ENCODE peak calls at places on chromosomes 4 and X, in four cellular contexts. S is K562, U is HepG2, L is H1. G is an unnamed sample.

GRCh38 chrX:43661521-43662240 is 5.6 kb downstream of the MAOA start:
- DNase-seq in L (no peak), S (no peak), U (no peak), G (no peak)

GRCh38 chr4:141352775-141353544 is 132.3 kb downstream of the ZNF330 start:
- DNase-seq in U (no peak), L (no peak), S (peak; percentile 32), G (no peak)

GRCh38 chrX:136635235-136635634 is 12.7 kb upstream of the CD40LG start:
- DNase-seq in L (no peak), S (no peak), U (no peak), G (peak; percentile 51)

GRCh38 chr4:129364747-129365452 is 268.9 kb downstream of the C4orf33 start:
- DNase-seq in U (no peak), S (no peak), L (no peak), G (no peak)

GRCh38 chrX:69123481-69123880 is 41.8 kb downstream of the PJA1 start:
- DNase-seq in U (no peak), S (no peak), L (no peak), G (no peak)

GRCh38 chr4:75891611-75892010 is 10.6 kb downstream of the PPEF2 start:
- DNase-seq in U (no peak), S (no peak), L (no peak), G (no peak)

GRCh38 chr4:187608001-187608421 is 387.6 kb upstream of the ZFP42 start:
- DNase-seq in S (no peak), U (no peak), L (no peak), G (no peak)

GRCh38 chr4:167233523-167234387 is 539 bp downstream of the SPOCK3 start:
- DNase-seq in L (no peak), S (no peak), U (no peak), G (no peak)

GRCh38 chrX:23803931-23804381 is 21.0 kb downstream of the SAT1 start:
- DNase-seq in L (no peak), S (no peak), U (peak; percentile 70), G (no peak)

GRCh38 chr4:159281781-159282180 is 178.9 kb downstream of the RAPGEF2 start:
- DNase-seq in L (no peak), S (no peak), U (no peak), G (no peak)

GRCh38 chrX:115023139-115023538 is 5.7 kb upstream of the IL13RA2 start:
- DNase-seq in S (peak; percentile 13), L (no peak), U (no peak), G (no peak)

GRCh38 chrX:46796574-46797191 is 37.8 kb upstream of the SLC9A7 start:
- DNase-seq in L (no peak), U (peak; percentile 54), S (peak; percentile 58), G (no peak)

GRCh38 chr4:128823025-128823661 is 13.6 kb downstream of the JADE1 start:
- DNase-seq in U (no peak), L (no peak), S (no peak), G (no peak)

GRCh38 chrX:31099536-31100090 is 27.8 kb upstream of the FTHL17 start:
- DNase-seq in L (no peak), U (no peak), S (no peak), G (peak; percentile 77)

GRCh38 chrX:136773649-136774048 is 7.1 kb downstream of the ARHGEF6 start:
- DNase-seq in U (no peak), S (no peak), L (no peak), G (no peak)

GRCh38 chr4:955161-955921 is 18.0 kb downstream of the DGKQ start:
- DNase-seq in U (no peak), S (no peak), L (no peak), G (no peak)

GRCh38 chr4:168551945-168552695 is 55.3 kb downstream of the PALLD start:
- DNase-seq in S (peak; percentile 16), L (no peak), U (peak; percentile 2), G (no peak)

GRCh38 chr4:93788712-93789111 is 39.8 kb upstream of the ATOH1 start:
- DNase-seq in S (peak; percentile 8), U (peak; percentile 7), L (no peak), G (no peak)

GRCh38 chr4:5710962-5711478 is at the start of gene EVC:
- DNase-seq in U (peak; percentile 54), L (no peak), S (peak; percentile 73), G (no peak)

GRCh38 chr4:160403066-160403465 is 1300.2 kb downstream of the RAPGEF2 start:
- DNase-seq in L (no peak), U (no peak), S (no peak), G (no peak)
- TF ChIP-seq BRCA1 in L (no peak), U (no peak), S (no peak), G (no peak)

DNA sequence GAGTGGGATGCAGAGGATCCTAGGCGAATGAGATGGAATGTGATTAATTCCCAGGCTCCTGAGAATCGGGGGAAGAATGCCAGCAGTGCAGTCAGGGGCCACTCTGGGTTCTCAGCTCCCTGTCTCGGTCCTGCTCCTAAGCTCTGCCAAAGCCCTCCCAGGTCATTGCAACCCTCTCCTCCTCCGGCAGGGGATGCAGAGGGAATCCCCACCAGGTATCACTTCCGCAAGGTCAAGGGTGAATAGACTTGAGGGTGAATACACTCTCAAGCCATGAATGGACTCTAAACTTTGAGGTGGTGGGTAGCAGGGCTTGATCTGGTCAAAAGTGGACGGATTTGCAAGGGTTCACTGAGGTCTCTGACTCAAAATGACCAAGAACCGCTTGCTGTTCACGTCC is 139.3 kb upstream of the MXRA5 start:
- DNase-seq in L (no peak), U (no peak), S (no peak), G (no peak)
- H2AFZ ChIP-seq in L (no peak overlapping the region), U (no peak overlapping the region), S (no peak overlapping the region), G (no peak overlapping the region)

DNA sequence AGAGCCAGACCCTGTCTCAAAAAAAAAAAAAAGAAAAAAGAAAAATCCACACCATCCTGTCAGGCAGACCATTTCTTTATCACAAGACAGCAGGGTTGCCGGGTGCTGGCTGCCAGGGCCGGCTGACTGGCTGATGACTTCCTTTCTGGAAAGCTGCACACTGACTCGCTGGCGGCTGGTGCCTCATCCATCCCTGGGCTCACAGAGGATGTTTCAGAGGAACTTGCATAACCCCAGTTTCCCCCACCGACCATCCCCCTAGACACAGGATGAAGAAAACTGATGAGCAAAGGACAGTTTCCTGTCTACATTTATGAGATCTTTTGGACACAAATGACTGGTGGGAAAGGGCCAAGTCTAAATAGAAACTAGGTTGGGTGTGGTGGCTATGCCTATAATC is 14.1 kb downstream of the HPSE start:
- DNase-seq in L (no peak), U (no peak), S (no peak), G (no peak)
- TF ChIP-seq BRCA1 in L (no peak), U (no peak), S (no peak), G (no peak)

DNA sequence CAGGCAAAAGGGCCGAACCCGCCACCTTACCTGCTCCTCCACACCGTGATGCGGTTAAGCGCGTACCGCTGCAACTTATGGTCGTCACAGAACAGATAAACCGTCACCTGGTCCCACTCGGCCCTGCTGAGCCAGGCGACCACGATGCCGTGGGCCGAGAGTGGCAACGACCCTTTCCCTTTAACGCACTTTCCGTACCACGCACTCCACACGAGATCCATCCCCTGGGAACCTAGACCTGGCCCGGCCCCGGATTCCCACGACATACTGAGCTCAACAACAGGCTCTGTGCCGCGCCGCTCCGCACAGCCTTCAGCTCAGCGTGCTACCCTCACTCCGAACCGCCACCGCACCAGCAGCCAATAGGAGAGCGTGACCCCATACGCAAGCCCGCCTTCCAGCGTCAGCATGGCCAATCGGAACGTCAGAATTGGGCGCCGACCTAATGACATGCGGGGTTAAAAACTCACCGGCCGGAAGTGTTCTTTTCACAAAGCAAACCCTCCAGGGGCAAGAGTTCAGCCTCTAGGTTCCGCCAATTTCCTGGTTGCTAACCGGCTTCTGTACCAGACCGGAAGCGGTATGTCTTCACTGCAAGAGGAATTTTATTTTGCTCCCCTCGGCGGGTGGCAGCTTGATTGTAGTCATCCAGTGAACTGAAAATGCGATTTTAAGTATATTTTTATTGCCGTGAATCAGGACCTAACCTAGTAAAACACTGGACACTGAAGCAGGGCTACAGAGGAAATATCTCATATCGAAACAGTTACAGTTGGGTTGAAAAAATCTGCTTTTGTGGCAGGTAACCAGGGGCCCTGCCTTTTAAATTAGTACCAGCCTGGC is at the start of gene LAS1L:
- DNase-seq in L (peak; percentile 88), S (peak; percentile 95), U (peak; percentile 89), G (peak; percentile 91)
- H2AFZ ChIP-seq in L (peak within 1 kb of the TSS; percentile 97), S (peak within 1 kb of the TSS; percentile 89), U (peak within 1 kb of the TSS; percentile 72), G (peak within 1 kb of the TSS; percentile 54)

GRCh38 chrX:53262189-53262917 is 19.0 kb downstream of the IQSEC2 start:
- DNase-seq in L (no peak), S (no peak), U (no peak), G (no peak)
- TF ChIP-seq BRCA1 in L (no peak), S (no peak), U (no peak), G (no peak)

G was measured in GM12878.